ENCODE peak calls at places on chromosomes 2 and 18, in six cellular contexts. One of them, this sample, is unnamed.

GRCh38 chr2:54274781-54275242 is 18.8 kb upstream of the TSPYL6 start:
- DNase-seq in mucosa of gallbladder: no peak
- DNase-seq in kidney epithelial cell: peak
- DNase-seq in stimulated activated CD4-positive, alpha-beta T cell treated with anti-CD3 and anti-CD28 coated beads, Interleukin-1b, Interleukin-23, amount 100 ng/mL, for 24 hours: no peak
- DNase-seq in kidney tubule cell: no peak
- DNase-seq in HT1080: no peak
- DNase-seq in this sample: no peak

GRCh38 chr18:40577255-40577654 is 1377.8 kb upstream of the PIK3C3 start:
- DNase-seq in mucosa of gallbladder: no peak
- DNase-seq in kidney epithelial cell: no peak
- DNase-seq in stimulated activated CD4-positive, alpha-beta T cell treated with anti-CD3 and anti-CD28 coated beads, Interleukin-1b, Interleukin-23, amount 100 ng/mL, for 24 hours: no peak
- DNase-seq in kidney tubule cell: no peak
- DNase-seq in HT1080: peak
- DNase-seq in this sample: no peak

GRCh38 chr2:12484536-12485115 is 232.1 kb upstream of the TRIB2 start:
- DNase-seq in mucosa of gallbladder: no peak
- DNase-seq in kidney epithelial cell: no peak
- DNase-seq in stimulated activated CD4-positive, alpha-beta T cell treated with anti-CD3 and anti-CD28 coated beads, Interleukin-1b, Interleukin-23, amount 100 ng/mL, for 24 hours: no peak
- DNase-seq in kidney tubule cell: peak
- DNase-seq in HT1080: peak
- DNase-seq in this sample: no peak

GRCh38 chr2:239803764-239804111 is 221.4 kb downstream of the NDUFA10 start:
- DNase-seq in mucosa of gallbladder: no peak
- DNase-seq in kidney epithelial cell: no peak
- DNase-seq in stimulated activated CD4-positive, alpha-beta T cell treated with anti-CD3 and anti-CD28 coated beads, Interleukin-1b, Interleukin-23, amount 100 ng/mL, for 24 hours: no peak
- DNase-seq in kidney tubule cell: no peak
- DNase-seq in HT1080: no peak
- DNase-seq in this sample: peak

GRCh38 chr2:190838492-190838910 is 42.1 kb upstream of the GLS start:
- DNase-seq in mucosa of gallbladder: no peak
- DNase-seq in kidney epithelial cell: no peak
- DNase-seq in stimulated activated CD4-positive, alpha-beta T cell treated with anti-CD3 and anti-CD28 coated beads, Interleukin-1b, Interleukin-23, amount 100 ng/mL, for 24 hours: no peak
- DNase-seq in kidney tubule cell: peak
- DNase-seq in HT1080: peak
- DNase-seq in this sample: no peak

GRCh38 chr2:105102963-105103421 is 65.1 kb downstream of the MRPS9 start:
- DNase-seq in mucosa of gallbladder: no peak
- DNase-seq in kidney epithelial cell: peak
- DNase-seq in stimulated activated CD4-positive, alpha-beta T cell treated with anti-CD3 and anti-CD28 coated beads, Interleukin-1b, Interleukin-23, amount 100 ng/mL, for 24 hours: no peak
- DNase-seq in kidney tubule cell: peak
- DNase-seq in HT1080: peak
- DNase-seq in this sample: no peak

GRCh38 chr2:118748245-118748885 is 99.1 kb downstream of the EN1 start:
- DNase-seq in mucosa of gallbladder: no peak
- DNase-seq in kidney epithelial cell: no peak
- DNase-seq in stimulated activated CD4-positive, alpha-beta T cell treated with anti-CD3 and anti-CD28 coated beads, Interleukin-1b, Interleukin-23, amount 100 ng/mL, for 24 hours: no peak
- DNase-seq in kidney tubule cell: no peak
- DNase-seq in HT1080: no peak
- DNase-seq in this sample: no peak

GRCh38 chr2:178265851-178266250 is 71.5 kb downstream of the OSBPL6 start:
- DNase-seq in mucosa of gallbladder: no peak
- DNase-seq in kidney epithelial cell: no peak
- DNase-seq in stimulated activated CD4-positive, alpha-beta T cell treated with anti-CD3 and anti-CD28 coated beads, Interleukin-1b, Interleukin-23, amount 100 ng/mL, for 24 hours: no peak
- DNase-seq in kidney tubule cell: no peak
- DNase-seq in HT1080: no peak
- DNase-seq in this sample: no peak

GRCh38 chr2:6069354-6069753 is 377.2 kb downstream of the SOX11 start:
- DNase-seq in mucosa of gallbladder: no peak
- DNase-seq in kidney epithelial cell: no peak
- DNase-seq in stimulated activated CD4-positive, alpha-beta T cell treated with anti-CD3 and anti-CD28 coated beads, Interleukin-1b, Interleukin-23, amount 100 ng/mL, for 24 hours: no peak
- DNase-seq in kidney tubule cell: no peak
- DNase-seq in HT1080: no peak
- DNase-seq in this sample: no peak

GRCh38 chr18:52667388-52667787 is 327.4 kb downstream of the DCC start:
- DNase-seq in mucosa of gallbladder: no peak
- DNase-seq in kidney epithelial cell: no peak
- DNase-seq in stimulated activated CD4-positive, alpha-beta T cell treated with anti-CD3 and anti-CD28 coated beads, Interleukin-1b, Interleukin-23, amount 100 ng/mL, for 24 hours: no peak
- DNase-seq in kidney tubule cell: no peak
- DNase-seq in HT1080: no peak
- DNase-seq in this sample: no peak

GRCh38 chr2:215900203-215900611 is 113.1 kb downstream of the MREG start:
- DNase-seq in mucosa of gallbladder: no peak
- DNase-seq in kidney epithelial cell: no peak
- DNase-seq in stimulated activated CD4-positive, alpha-beta T cell treated with anti-CD3 and anti-CD28 coated beads, Interleukin-1b, Interleukin-23, amount 100 ng/mL, for 24 hours: no peak
- DNase-seq in kidney tubule cell: peak
- DNase-seq in HT1080: peak
- DNase-seq in this sample: no peak

GRCh38 chr2:675982-676646 is 1.1 kb downstream of the TMEM18 start:
- DNase-seq in mucosa of gallbladder: peak
- DNase-seq in kidney epithelial cell: peak
- DNase-seq in stimulated activated CD4-positive, alpha-beta T cell treated with anti-CD3 and anti-CD28 coated beads, Interleukin-1b, Interleukin-23, amount 100 ng/mL, for 24 hours: peak
- DNase-seq in kidney tubule cell: peak
- DNase-seq in HT1080: peak
- DNase-seq in this sample: no peak

GRCh38 chr2:905091-905832 is 45.4 kb upstream of the SNTG2 start:
- DNase-seq in mucosa of gallbladder: peak
- DNase-seq in kidney epithelial cell: no peak
- DNase-seq in stimulated activated CD4-positive, alpha-beta T cell treated with anti-CD3 and anti-CD28 coated beads, Interleukin-1b, Interleukin-23, amount 100 ng/mL, for 24 hours: no peak
- DNase-seq in kidney tubule cell: no peak
- DNase-seq in HT1080: no peak
- DNase-seq in this sample: peak

GRCh38 chr18:35117372-35117771 is 76.2 kb downstream of the MAPRE2 start:
- DNase-seq in mucosa of gallbladder: no peak
- DNase-seq in kidney epithelial cell: no peak
- DNase-seq in stimulated activated CD4-positive, alpha-beta T cell treated with anti-CD3 and anti-CD28 coated beads, Interleukin-1b, Interleukin-23, amount 100 ng/mL, for 24 hours: no peak
- DNase-seq in kidney tubule cell: no peak
- DNase-seq in HT1080: no peak
- DNase-seq in this sample: no peak

GRCh38 chr2:27003857-27004256 is 28.9 kb upstream of the TMEM214 start:
- DNase-seq in mucosa of gallbladder: no peak
- DNase-seq in kidney epithelial cell: no peak
- DNase-seq in stimulated activated CD4-positive, alpha-beta T cell treated with anti-CD3 and anti-CD28 coated beads, Interleukin-1b, Interleukin-23, amount 100 ng/mL, for 24 hours: no peak
- DNase-seq in kidney tubule cell: peak
- DNase-seq in HT1080: peak
- DNase-seq in this sample: no peak

This sample was measured in stomach.